ENCODE peak calls at places on chromosomes 1 and 21, in ten cellular contexts. R is NCI-H345; W is AG08395; E is GM23338; A is stimulated activated CD4-positive, alpha-beta T cell treated with anti-CD3 and anti-CD28 coated beads, TNF-alpha, amount 100 ng/mL, for 48 hours; Q is aorta; M is stimulated activated naive CD8-positive, alpha-beta T cell treated with anti-CD3 and anti-CD28 coated beads, Interleukin-15, Interleukin-2, amounts not matched to agents 100 U/mL and 50 U/mL, for 24 hours; T is T follicular helper cell; G is mucosa of descending colon; F is NCI-H146. S is an unnamed sample.

GRCh38 chr21:18384771-18385170 is 18.8 kb downstream of the TMPRSS15 start:
- DNase-seq in R (peak), W (peak), E (peak), A (no peak), Q (no peak), M (no peak), T (no peak), G (no peak), F (peak), S (peak)

GRCh38 chr1:2314803-2315710 is 76.3 kb downstream of the MORN1 start:
- DNase-seq in R (peak), W (peak), E (peak), A (no peak), Q (peak), M (peak), T (peak), G (peak), F (peak), S (peak)

GRCh38 chr1:35570589-35571137 is 2.5 kb upstream of the TFAP2E start:
- DNase-seq in R (no peak), W (no peak), E (no peak), A (no peak), Q (no peak), M (no peak), T (no peak), G (no peak), F (no peak), S (no peak)

GRCh38 chr1:94772230-94772641 is 47.9 kb upstream of the SLC44A3 start:
- DNase-seq in R (no peak), W (no peak), E (no peak), A (no peak), Q (no peak), M (no peak), T (no peak), G (no peak), F (no peak), S (no peak)

GRCh38 chr1:181894439-181894859 is 167.1 kb downstream of the ZNF648 start:
- DNase-seq in R (no peak), W (no peak), E (no peak), A (no peak), Q (no peak), M (no peak), T (no peak), G (no peak), F (no peak), S (no peak)

GRCh38 chr1:212457740-212458338 is 25.1 kb downstream of the NENF start:
- DNase-seq in R (peak), W (peak), E (peak), A (peak), Q (no peak), M (peak), T (peak), G (peak), F (peak), S (peak)

GRCh38 chr1:61056674-61057439 is 25.5 kb upstream of the NFIA start:
- DNase-seq in R (peak), W (no peak), E (peak), A (no peak), Q (peak), M (peak), T (no peak), G (peak), F (no peak), S (peak)

GRCh38 chr1:24955161-24955560 is 25.1 kb upstream of the RUNX3 start:
- DNase-seq in R (no peak), W (peak), E (no peak), A (peak), Q (no peak), M (peak), T (no peak), G (peak), F (no peak), S (no peak)

GRCh38 chr1:107572674-107573205 is 392.2 kb downstream of the VAV3 start:
- DNase-seq in R (no peak), W (peak), E (no peak), A (no peak), Q (no peak), M (no peak), T (no peak), G (no peak), F (no peak), S (peak)

GRCh38 chr21:34949499-34949898 is 99.6 kb downstream of the RUNX1 start:
- DNase-seq in R (no peak), W (no peak), E (no peak), A (no peak), Q (no peak), M (no peak), T (no peak), G (no peak), F (no peak), S (no peak)

GRCh38 chr1:13921190-13921589 is 221.2 kb downstream of the PRDM2 start:
- DNase-seq in R (no peak), W (no peak), E (no peak), A (no peak), Q (no peak), M (no peak), T (no peak), G (no peak), F (no peak), S (no peak)

GRCh38 chr1:68204965-68205630 is 27.2 kb downstream of the WLS start:
- DNase-seq in R (no peak), W (no peak), E (no peak), A (no peak), Q (no peak), M (no peak), T (no peak), G (no peak), F (no peak), S (no peak)

GRCh38 chr1:3943123-3943431 is 43.0 kb upstream of the C1orf174 start:
- DNase-seq in R (no peak), W (no peak), E (no peak), A (no peak), Q (no peak), M (no peak), T (no peak), G (peak), F (no peak), S (no peak)

GRCh38 chr21:34983680-34984086 is 65.4 kb downstream of the RUNX1 start:
- DNase-seq in R (no peak), W (peak), E (no peak), A (peak), Q (no peak), M (peak), T (no peak), G (no peak), F (no peak), S (no peak)

GRCh38 chr21:24829397-24829796 is 777.9 kb downstream of the MRPL39 start:
- DNase-seq in R (no peak), W (no peak), E (no peak), A (no peak), Q (no peak), M (no peak), T (no peak), G (no peak), F (no peak), S (peak)

GRCh38 chr21:14569868-14570267 is 23.8 kb upstream of the SAMSN1 start:
- DNase-seq in R (no peak), W (no peak), E (no peak), A (no peak), Q (no peak), M (no peak), T (no peak), G (no peak), F (no peak), S (no peak)

GRCh38 chr1:202131956-202132821 is 9.5 kb downstream of the GPR37L1 start:
- DNase-seq in R (no peak), W (peak), E (peak), A (no peak), Q (peak), M (no peak), T (no peak), G (no peak), F (no peak), S (peak)

GRCh38 chr1:29415156-29415830 is 179.0 kb downstream of the PTPRU start:
- DNase-seq in R (peak), W (no peak), E (peak), A (no peak), Q (no peak), M (no peak), T (no peak), G (no peak), F (peak), S (peak)

GRCh38 chr21:31366825-31367224 is 22.8 kb upstream of the TIAM1 start:
- DNase-seq in R (no peak), W (no peak), E (no peak), A (no peak), Q (no peak), M (no peak), T (no peak), G (no peak), F (no peak), S (no peak)

GRCh38 chr1:160768295-160768657 is 27.7 kb upstream of the LY9 start:
- DNase-seq in R (no peak), W (no peak), E (peak), A (peak), Q (peak), M (peak), T (peak), G (peak), F (no peak), S (peak)

GRCh38 chr21:42151148-42152074 is 67.5 kb upstream of the ABCG1 start:
- DNase-seq in R (no peak), W (no peak), E (no peak), A (no peak), Q (no peak), M (no peak), T (no peak), G (no peak), F (no peak), S (no peak)